ENCODE peak calls at places on chromosomes 11 and 22, in four cellular contexts. V is HepG2, Z is H1, O is GM12878. M is an unnamed sample. For H3K9me3, the result is how much of the 10 kb centered on the place peaks cover.

GRCh38 chr11:132084433-132084832 is 714.0 kb downstream of the NTM start:
- DNase-seq in O (no peak), V (no peak), Z (no peak), M (no peak)

GRCh38 chr22:46017166-46017565 is 40.2 kb upstream of the WNT7B start:
- DNase-seq in Z (no peak), V (no peak), O (no peak), M (no peak)

GRCh38 chr11:19713221-19714092 is 820 bp downstream of the NAV2 start:
- DNase-seq in O (no peak), Z (no peak), V (no peak), M (no peak)

GRCh38 chr11:72553748-72554147 is 119.4 kb upstream of the CLPB start:
- DNase-seq in O (no peak), V (no peak), Z (peak), M (peak)

GRCh38 chr11:117825538-117826359 is 1.2 kb upstream of the FXYD2 start:
- DNase-seq in V (no peak), O (no peak), Z (no peak), M (no peak)

GRCh38 chr11:115981814-115982471 is 477.7 kb upstream of the CADM1 start:
- DNase-seq in V (no peak), Z (no peak), O (no peak), M (no peak)

GRCh38 chr11:72326151-72326842 is 82.3 kb upstream of the PHOX2A start:
- DNase-seq in Z (no peak), O (no peak), V (no peak), M (no peak)

GRCh38 chr11:47524200-47524874 is 28.6 kb downstream of the CELF1 start:
- DNase-seq in V (no peak), Z (no peak), O (no peak), M (no peak)

GRCh38 chr22:21018314-21018713 is 3.3 kb downstream of the P2RX6 start:
- DNase-seq in Z (no peak), V (no peak), O (no peak), M (no peak)

GRCh38 chr11:9815486-9816136 is 151.7 kb downstream of the SWAP70 start:
- DNase-seq in Z (no peak), V (no peak), O (no peak), M (no peak)

GRCh38 chr11:34029176-34029575 is 22.4 kb upstream of the CAPRIN1 start:
- DNase-seq in O (no peak), V (no peak), Z (no peak), M (no peak)

GRCh38 chr11:121334973-121335711 is 42.6 kb downstream of the SC5D start:
- DNase-seq in Z (no peak), O (no peak), V (no peak), M (no peak)

GRCh38 chr22:37487559-37487958 is 1.4 kb upstream of the MFNG start:
- DNase-seq in Z (no peak), V (no peak), O (no peak), M (no peak)

GRCh38 chr11:75233688-75234295 is 6.8 kb upstream of the TPBGL start:
- DNase-seq in Z (no peak), O (no peak), V (peak), M (peak)

GRCh38 chr11:44776840-44777536 is 50.2 kb downstream of the TSPAN18 start:
- DNase-seq in O (no peak), Z (no peak), V (no peak), M (no peak)

GRCh38 chr22:36180928-36181327 is 20.4 kb upstream of the APOL3 start:
- DNase-seq in O (no peak), Z (no peak), V (no peak), M (no peak)

GRCh38 chr22:20221421-20222340 is 46.4 kb downstream of the RTN4R start:
- DNase-seq in Z (no peak), O (no peak), V (no peak), M (no peak)

GRCh38 chr11:36048496-36049247 is 104.8 kb downstream of the LDLRAD3 start:
- DNase-seq in O (no peak), V (no peak), Z (no peak), M (no peak)

GRCh38 chr22:32480238-32480637 is 5.6 kb downstream of the FBXO7 start:
- DNase-seq in O (no peak), V (no peak), Z (no peak), M (no peak)

GRCh38 chr11:13338437-13339069 is 61.0 kb downstream of the BMAL1 start:
- DNase-seq in O (no peak), Z (no peak), V (no peak), M (no peak)

GRCh38 chr11:105298174-105298573 is 158.6 kb upstream of the CARD18 start:
- DNase-seq in V (no peak), Z (no peak), O (no peak), M (no peak)

GRCh38 chr22:17694752-17695151 is 56.2 kb downstream of the BCL2L13 start:
- DNase-seq in Z (no peak), O (no peak), V (no peak), M (no peak)

GRCh38 chr11:31687256-31687655 is 123.9 kb downstream of the PAX6 start:
- DNase-seq in O (no peak), V (no peak), Z (no peak), M (no peak)

GRCh38 chr11:46348986-46349401 is 1.7 kb downstream of the DGKZ start:
- DNase-seq in O (no peak), Z (no peak), V (no peak), M (no peak)

GRCh38 chr11:116138280-116138679 is 634.1 kb upstream of the CADM1 start:
- DNase-seq in Z (no peak), V (no peak), O (no peak), M (no peak)

GRCh38 chr11:86743223-86744118 is 56.9 kb upstream of the PRSS23 start:
- DNase-seq in Z (no peak), O (no peak), V (peak), M (no peak)

GRCh38 chr11:60948251-60948650 is 3.7 kb downstream of the SLC15A3 start:
- DNase-seq in V (no peak), O (no peak), Z (no peak), M (no peak)

GRCh38 chr22:46984751-46985506 is 222.5 kb downstream of the TBC1D22A start:
- DNase-seq in O (no peak), V (no peak), Z (no peak), M (no peak)

GRCh38 chr11:34250732-34251639 is 106.8 kb downstream of the ABTB2 start:
- DNase-seq in V (no peak), Z (no peak), O (no peak), M (no peak)

GRCh38 chr11:100719809-100720221 is 32.7 kb downstream of the ARHGAP42 start:
- DNase-seq in V (no peak), Z (no peak), O (no peak), M (peak)

GRCh38 chr11:113591122-113591521 is 115.0 kb downstream of the TMPRSS5 start:
- DNase-seq in O (no peak), V (no peak), Z (no peak), M (no peak)

GRCh38 chr11:10375280-10376048 is 70.6 kb downstream of the ADM start:
- DNase-seq in Z (no peak), V (no peak), O (no peak), M (no peak)

GRCh38 chr11:15289718-15290117 is 175.0 kb downstream of the INSC start:
- DNase-seq in O (no peak), Z (no peak), V (no peak), M (no peak)

GRCh38 chr11:33377100-33377851 is 120.1 kb downstream of the HIPK3 start:
- DNase-seq in V (no peak), O (no peak), Z (no peak), M (no peak)

GRCh38 chr11:27972432-27973170 is 135.4 kb downstream of the KIF18A start:
- DNase-seq in Z (no peak), O (no peak), V (no peak), M (no peak)

GRCh38 chr11:27977031-27977430 is 130.9 kb downstream of the KIF18A start:
- DNase-seq in Z (no peak), V (no peak), O (no peak), M (no peak)

GRCh38 chr11:27976262-27976661 is 131.7 kb downstream of the KIF18A start:
- DNase-seq in O (no peak), V (no peak), Z (no peak), M (no peak)

GRCh38 chr11:27973851-27974536 is 134.0 kb downstream of the KIF18A start:
- DNase-seq in O (no peak), Z (no peak), V (no peak), M (no peak)

DNA sequence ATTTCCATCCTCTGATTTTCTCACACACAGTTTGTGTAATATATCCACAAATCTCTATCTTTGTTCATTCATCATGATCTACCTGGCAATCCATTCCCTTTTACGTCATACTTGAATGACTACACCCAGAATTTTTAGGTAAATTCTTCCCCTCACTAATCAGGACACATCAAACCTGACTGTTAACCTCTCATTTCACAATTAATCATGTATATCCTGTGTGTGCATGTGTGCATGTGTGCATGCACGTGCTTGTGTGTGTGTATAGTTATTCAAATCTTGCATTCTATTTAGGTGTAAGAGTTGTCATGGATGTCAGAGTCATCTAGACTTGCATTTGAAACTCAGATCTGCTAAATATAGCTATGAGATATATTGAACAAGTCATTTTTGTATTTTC is 130.4 kb downstream of the KIF18A start:
- DNase-seq in O (no peak), Z (no peak), V (no peak), M (no peak)
- TF ChIP-seq SUZ12 in O (no peak), Z (no peak), V (no peak), M (no peak)

GRCh38 chr11:3369366-3369765 is 9.6 kb downstream of the ZNF195 start:
- DNase-seq in O (no peak), Z (no peak), V (no peak), M (no peak)
- H3K9me3 ChIP-seq in O (under half), Z (under half), V (under half), M (half or more)

GRCh38 chr11:69209421-69209820 is 53.7 kb downstream of the SMIM38 start:
- DNase-seq in V (no peak), Z (no peak), O (no peak), M (no peak)
- TF ChIP-seq SUZ12 in V (no peak), Z (no peak), O (no peak), M (no peak)

GRCh38 chr11:91783173-91783572 is 441.4 kb upstream of the FAT3 start:
- DNase-seq in O (no peak), V (no peak), Z (no peak), M (no peak)
- H3K9me3 ChIP-seq in O (under half), V (half or more), Z (under half), M (under half)